ENCODE peak calls at places on chromosome 15, in four cellular contexts. N is pancreas, U is left lung, Q is heart left ventricle. T is an unnamed sample. For H3K4me1, the result is how much of the 10 kb centered on the place peaks cover.

GRCh38 chr15:29749365-29750086 is 72.7 kb downstream of the TJP1 start:
- DNase-seq in N (no peak), U (no peak), Q (no peak), T (no peak)

GRCh38 chr15:29888651-29889050 is 66.4 kb upstream of the TJP1 start:
- DNase-seq in N (no peak), U (no peak), Q (peak), T (no peak)

GRCh38 chr15:44550256-44550655 is 13.3 kb downstream of the EIF3J start:
- DNase-seq in N (no peak), U (no peak), Q (no peak), T (no peak)

GRCh38 chr15:42427429-42428223 is 63.3 kb downstream of the ZNF106 start:
- DNase-seq in N (no peak), U (no peak), Q (no peak), T (no peak)

GRCh38 chr15:60649845-60650548 is 171.1 kb upstream of the ICE2 start:
- DNase-seq in N (no peak), U (no peak), Q (no peak), T (no peak)

GRCh38 chr15:68821898-68822380 is 1.2 kb upstream of the ANP32A start:
- DNase-seq in N (no peak), U (no peak), Q (no peak), T (no peak)

GRCh38 chr15:38557855-38558713 is 6.5 kb downstream of the RASGRP1 start:
- DNase-seq in N (no peak), U (no peak), Q (no peak), T (no peak)

GRCh38 chr15:48993411-48993810 is 29.7 kb upstream of the SHC4 start:
- DNase-seq in N (no peak), U (no peak), Q (no peak), T (no peak)

GRCh38 chr15:49242820-49243219 is 72.8 kb downstream of the GALK2 start:
- DNase-seq in N (no peak), U (peak), Q (no peak), T (no peak)

GRCh38 chr15:71518661-71519060 is 291.7 kb upstream of the NR2E3 start:
- DNase-seq in N (no peak), U (no peak), Q (no peak), T (no peak)

GRCh38 chr15:27059610-27060202 is 88.7 kb downstream of the GABRG3 start:
- DNase-seq in N (peak), U (no peak), Q (no peak), T (no peak)

GRCh38 chr15:67738056-67738455 is 87.3 kb upstream of the SKOR1 start:
- DNase-seq in N (no peak), U (no peak), Q (no peak), T (no peak)

GRCh38 chr15:42693496-42693895 is 43.4 kb downstream of the CDAN1 start:
- DNase-seq in N (no peak), U (no peak), Q (no peak), T (no peak)

GRCh38 chr15:82810061-82810862 is 834 bp downstream of the WHAMM start:
- DNase-seq in N (peak), U (peak), Q (peak), T (peak)

GRCh38 chr15:66901336-66902100 is 163.9 kb upstream of the SMAD3 start:
- DNase-seq in N (no peak), U (no peak), Q (peak), T (no peak)

GRCh38 chr15:70491183-70491621 is 272.2 kb downstream of the UACA start:
- DNase-seq in N (no peak), U (no peak), Q (no peak), T (no peak)

GRCh38 chr15:74376226-74376625 is 8.8 kb upstream of the CYP11A1 start:
- DNase-seq in N (no peak), U (no peak), Q (no peak), T (no peak)

GRCh38 chr15:40282870-40283614 is at the start of gene ANKRD63:
- DNase-seq in N (no peak), U (no peak), Q (no peak), T (no peak)

GRCh38 chr15:59401810-59402569 is 29.3 kb upstream of the MYO1E start:
- DNase-seq in N (no peak), U (no peak), Q (no peak), T (no peak)

GRCh38 chr15:27237319-27237939 is 266.4 kb downstream of the GABRG3 start:
- DNase-seq in N (no peak), U (no peak), Q (no peak), T (no peak)

GRCh38 chr15:95868450-95868849 is 462.1 kb upstream of the NR2F2 start:
- DNase-seq in N (no peak), U (no peak), Q (no peak), T (no peak)

GRCh38 chr15:87365221-87365620 is 891.3 kb downstream of the NTRK3 start:
- DNase-seq in N (no peak), U (no peak), Q (no peak), T (no peak)

GRCh38 chr15:51888593-51889195 is 59.2 kb downstream of the TMOD3 start:
- DNase-seq in N (no peak), U (no peak), Q (no peak), T (no peak)

GRCh38 chr15:57553526-57553925 is 38.2 kb upstream of the MYZAP start:
- DNase-seq in N (no peak), U (no peak), Q (no peak), T (no peak)

GRCh38 chr15:84681822-84682221 is 23.8 kb upstream of the NMB start:
- DNase-seq in N (no peak), U (no peak), Q (no peak), T (no peak)

GRCh38 chr15:69554321-69554961 is 101.8 kb downstream of the RPLP1 start:
- DNase-seq in N (no peak), U (no peak), Q (no peak), T (peak)

GRCh38 chr15:66707310-66708160 is 5.5 kb downstream of the SMAD6 start:
- DNase-seq in N (no peak), U (no peak), Q (peak), T (peak)

GRCh38 chr15:63858881-63859280 is 25.1 kb upstream of the HERC1 start:
- DNase-seq in N (no peak), U (no peak), Q (peak), T (no peak)

GRCh38 chr15:40217166-40217785 is 21.6 kb upstream of the PAK6 start:
- DNase-seq in N (peak), U (no peak), Q (peak), T (peak)

GRCh38 chr15:33994005-33994615 is 25.8 kb downstream of the CHRM5 start:
- DNase-seq in N (no peak), U (no peak), Q (no peak), T (no peak)

GRCh38 chr15:32877620-32878019 is 159.8 kb downstream of the GREM1 start:
- DNase-seq in N (no peak), U (no peak), Q (no peak), T (no peak)

GRCh38 chr15:50736823-50737222 is 28.7 kb downstream of the SPPL2A start:
- DNase-seq in N (no peak), U (no peak), Q (no peak), T (no peak)

GRCh38 chr15:42081463-42081830 is 12.9 kb downstream of the PLA2G4D start:
- DNase-seq in N (no peak), U (peak), Q (no peak), T (peak)

GRCh38 chr15:44536298-44536961 is 517 bp upstream of the EIF3J start:
- DNase-seq in N (peak), U (peak), Q (peak), T (peak)

GRCh38 chr15:28100516-28101195 is 1.5 kb upstream of the OCA2 start:
- DNase-seq in N (peak), U (no peak), Q (no peak), T (no peak)

GRCh38 chr15:43934480-43934879 is 107.7 kb downstream of the WDR76 start:
- DNase-seq in N (no peak), U (no peak), Q (no peak), T (no peak)

GRCh38 chr15:23422946-23423708 is 23.9 kb downstream of the GOLGA6L2 start:
- DNase-seq in N (no peak), U (no peak), Q (no peak), T (no peak)

GRCh38 chr15:47720555-47720954 is 3.2 kb downstream of the SEMA6D start:
- DNase-seq in N (no peak), U (no peak), Q (no peak), T (no peak)

GRCh38 chr15:73983211-73983727 is 8.8 kb downstream of the STOML1 start:
- DNase-seq in N (no peak), U (peak), Q (peak), T (no peak)

GRCh38 chr15:62163397-62163796 is 1.7 kb downstream of the C2CD4B start:
- DNase-seq in N (no peak), U (no peak), Q (no peak), T (no peak)
- H3K4me3 ChIP-seq in N (peak), U (peak), Q (peak), T (peak)

DNA sequence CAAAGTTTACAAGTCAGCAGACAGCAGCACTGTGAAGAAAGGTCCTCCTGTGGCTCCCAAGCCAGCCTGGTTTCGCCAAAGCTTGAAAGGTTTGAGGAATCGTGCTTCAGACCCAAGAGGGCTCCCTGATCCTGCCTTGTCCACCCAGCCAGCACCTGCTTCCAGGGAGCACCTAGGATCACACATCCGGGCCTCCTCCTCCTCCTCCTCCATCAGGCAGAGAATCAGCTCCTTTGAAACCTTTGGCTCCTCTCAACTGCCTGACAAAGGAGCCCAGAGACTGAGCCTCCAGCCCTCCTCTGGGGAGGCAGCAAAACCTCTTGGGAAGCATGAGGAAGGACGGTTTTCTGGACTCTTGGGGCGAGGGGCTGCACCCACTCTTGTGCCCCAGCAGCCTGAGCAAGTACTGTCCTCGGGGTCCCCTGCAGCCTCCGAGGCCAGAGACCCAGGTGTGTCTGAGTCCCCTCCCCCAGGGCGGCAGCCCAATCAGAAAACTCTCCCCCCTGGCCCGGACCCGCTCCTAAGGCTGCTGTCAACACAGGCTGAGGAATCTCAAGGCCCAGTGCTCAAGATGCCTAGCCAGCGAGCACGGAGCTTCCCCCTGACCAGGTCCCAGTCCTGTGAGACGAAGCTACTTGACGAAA is 24.2 kb downstream of the STARD5 start:
- DNase-seq in N (no peak), U (no peak), Q (no peak), T (no peak)
- H3K4me1 ChIP-seq in N (under half), U (half or more), Q (half or more), T (half or more)

GRCh38 chr15:31367021-31367729 is 40.5 kb downstream of the KLF13 start:
- DNase-seq in N (no peak), U (no peak), Q (no peak), T (no peak)
- H3K4me3 ChIP-seq in N (no peak), U (no peak), Q (no peak), T (no peak)

GRCh38 chr15:65147902-65148301 is 14.3 kb upstream of the PDCD7 start:
- DNase-seq in N (no peak), U (no peak), Q (no peak), T (no peak)

GRCh38 chr15:65146438-65146837 is 12.8 kb upstream of the PDCD7 start:
- DNase-seq in N (no peak), U (no peak), Q (no peak), T (no peak)
- H3K4me1 ChIP-seq in N (under half), U (under half), Q (under half), T (under half)

DNA sequence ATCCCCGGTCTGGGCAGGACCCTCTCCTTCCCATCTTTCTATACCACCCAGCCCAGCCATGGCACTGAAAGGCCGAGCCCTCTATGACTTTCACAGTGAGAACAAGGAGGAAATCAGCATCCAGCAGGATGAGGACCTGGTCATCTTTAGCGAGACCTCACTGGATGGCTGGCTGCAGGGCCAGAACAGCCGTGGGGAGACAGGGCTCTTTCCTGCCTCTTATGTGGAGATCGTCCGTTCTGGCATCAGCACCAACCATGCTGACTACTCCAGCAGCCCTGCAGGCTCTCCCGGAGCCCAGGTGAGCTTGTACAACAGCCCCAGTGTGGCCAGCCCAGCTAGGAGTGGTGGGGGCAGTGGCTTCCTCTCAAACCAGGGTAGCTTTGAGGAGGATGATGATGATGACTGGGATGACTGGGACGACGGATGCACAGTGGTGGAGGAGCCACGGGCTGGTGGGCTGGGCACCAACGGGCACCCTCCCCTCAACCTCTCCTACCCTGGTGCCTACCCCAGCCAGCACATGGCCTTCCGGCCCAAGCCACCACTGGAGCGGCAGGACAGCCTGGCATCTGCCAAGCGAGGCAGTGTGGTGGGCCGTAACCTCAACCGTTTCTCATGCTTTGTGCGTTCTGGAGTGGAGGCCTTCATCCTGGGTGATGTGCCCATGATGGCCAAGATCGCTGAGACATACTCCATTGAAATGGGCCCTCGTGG is 1.5 kb downstream of the SNX33 start:
- DNase-seq in N (no peak), U (no peak), Q (no peak), T (no peak)
- H3K4me3 ChIP-seq in N (peak), U (peak), Q (peak), T (peak)

GRCh38 chr15:88906130-88906529 is 7.0 kb downstream of the MFGE8 start:
- DNase-seq in N (no peak), U (no peak), Q (no peak), T (no peak)
- H3K4me1 ChIP-seq in N (under half), U (under half), Q (under half), T (under half)

DNA sequence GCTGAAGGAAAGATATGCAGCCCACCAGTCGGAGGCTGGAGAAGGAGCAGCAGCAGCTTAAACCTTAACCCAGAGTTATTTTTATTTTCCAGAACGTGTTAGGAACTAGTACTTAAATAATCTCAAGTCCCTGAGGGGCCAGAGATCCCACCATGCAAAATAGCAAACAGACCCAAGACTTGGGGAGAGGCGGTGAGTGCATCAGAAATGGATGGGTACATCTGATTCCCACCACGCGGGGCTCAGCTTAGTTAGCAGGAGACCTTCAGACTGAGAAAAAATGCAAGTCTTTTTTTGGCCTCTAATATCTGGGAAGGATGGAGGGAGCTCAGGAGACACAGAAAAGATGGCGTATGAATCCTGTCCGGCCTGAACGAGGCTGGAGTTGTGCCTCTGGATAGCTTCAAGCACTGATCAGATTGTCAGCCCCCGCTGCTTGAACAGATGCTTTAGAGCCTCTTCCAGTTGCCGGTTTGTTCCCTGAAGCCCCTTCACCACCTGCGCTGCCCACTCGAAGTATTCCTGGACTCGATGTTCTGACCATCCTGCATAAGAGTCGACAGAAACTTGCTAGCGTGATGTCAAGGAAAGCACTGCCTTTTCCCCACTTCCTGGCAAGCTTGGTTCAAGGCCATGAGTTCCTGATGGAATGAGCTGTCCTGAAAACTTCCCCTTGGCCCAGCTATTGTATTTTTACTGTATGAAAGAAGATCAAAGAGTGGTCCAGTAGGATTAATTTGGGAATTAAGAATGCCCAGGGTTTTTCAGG is 1.3 kb downstream of the HDDC3 start:
- DNase-seq in N (no peak), U (no peak), Q (no peak), T (no peak)
- H3K4me3 ChIP-seq in N (peak), U (peak), Q (peak), T (peak)

GRCh38 chr15:78049691-78050440 is 27.6 kb downstream of the TBC1D2B start:
- DNase-seq in N (no peak), U (no peak), Q (no peak), T (no peak)

GRCh38 chr15:78046796-78047341 is 30.6 kb downstream of the TBC1D2B start:
- DNase-seq in N (no peak), U (no peak), Q (no peak), T (peak)

GRCh38 chr15:78048410-78048946 is 29.0 kb downstream of the TBC1D2B start:
- DNase-seq in N (no peak), U (no peak), Q (no peak), T (no peak)

GRCh38 chr15:78050441-78050809 is 27.1 kb downstream of the TBC1D2B start:
- DNase-seq in N (no peak), U (no peak), Q (no peak), T (no peak)

GRCh38 chr15:78047631-78048409 is 29.7 kb downstream of the TBC1D2B start:
- DNase-seq in N (peak), U (no peak), Q (peak), T (no peak)
- H3K4me1 ChIP-seq in N (under half), U (half or more), Q (half or more), T (under half)

DNA sequence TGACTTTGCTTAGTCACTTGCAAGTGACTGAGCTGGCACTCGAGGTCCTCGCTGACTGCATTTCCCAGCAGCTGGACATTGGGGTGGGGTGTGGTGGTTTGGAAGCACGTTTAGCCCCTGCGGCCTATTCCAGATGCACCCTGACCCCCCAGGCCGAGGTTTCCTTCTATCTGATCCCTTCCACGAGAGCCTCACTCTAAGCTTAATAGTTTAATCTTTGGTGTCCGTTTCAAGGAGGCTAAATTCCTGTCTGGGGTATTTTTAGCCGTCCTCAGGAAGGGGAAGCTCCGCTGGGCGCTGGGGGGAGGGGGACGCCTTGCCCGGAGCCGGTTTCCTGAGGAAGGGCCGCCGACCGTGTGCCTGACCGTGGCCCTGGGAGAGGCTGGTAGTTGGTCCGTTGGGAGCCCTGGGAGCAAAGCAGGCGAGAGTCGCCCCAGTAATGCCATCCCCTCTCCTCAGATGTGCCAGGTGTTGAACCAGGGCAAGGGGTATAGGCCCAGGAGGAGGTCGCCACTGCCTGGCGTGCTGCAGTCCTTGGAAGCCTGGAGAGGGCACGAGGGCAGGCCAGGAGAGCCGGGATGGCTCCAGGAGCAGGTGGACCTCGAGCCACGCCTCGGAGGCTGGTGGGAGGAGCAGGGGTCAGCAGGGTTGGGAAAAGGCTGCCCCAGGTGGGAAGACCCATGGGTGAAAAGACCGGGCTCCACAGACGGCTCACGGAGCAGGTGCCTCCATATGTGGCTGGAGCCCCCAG is 37.2 kb downstream of the IDH2 start:
- DNase-seq in N (no peak), U (peak), Q (peak), T (no peak)
- H3K4me3 ChIP-seq in N (no peak), U (no peak), Q (no peak), T (peak)

GRCh38 chr15:98657721-98658120 is 9.4 kb downstream of the IGF1R start:
- DNase-seq in N (no peak), U (no peak), Q (no peak), T (no peak)
- H3K4me1 ChIP-seq in N (under half), U (under half), Q (under half), T (half or more)